ENCODE peak calls at places on chromosomes 11 and 22, in five cellular contexts. V is GM23248, F is SK-N-SH, S is pancreas, B is uterus. Q is an unnamed sample.

GRCh38 chr11:73295259-73295995 is 12.6 kb upstream of the ARHGEF17 start:
- DNase-seq in V (peak), F (peak), S (peak), B (peak), Q (peak)

GRCh38 chr22:35219012-35219411 is 38.3 kb upstream of the HMGXB4 start:
- DNase-seq in V (peak), F (no peak), S (no peak), B (no peak), Q (no peak)

GRCh38 chr11:112159098-112159761 is 4.7 kb downstream of the IL18 start:
- DNase-seq in V (no peak), F (no peak), S (no peak), B (no peak), Q (no peak)

GRCh38 chr22:19576460-19577421 is 52.5 kb upstream of the CLDN5 start:
- DNase-seq in V (peak), F (peak), S (no peak), B (peak), Q (peak)

GRCh38 chr11:70298243-70298915 is 27.9 kb downstream of the PPFIA1 start:
- DNase-seq in V (peak), F (no peak), S (no peak), B (no peak), Q (no peak)

GRCh38 chr22:30922151-30922611 is 46.4 kb downstream of the MORC2 start:
- DNase-seq in V (peak), F (peak), S (peak), B (peak), Q (peak)

GRCh38 chr11:45333506-45333971 is 47.4 kb upstream of the SYT13 start:
- DNase-seq in V (peak), F (peak), S (peak), B (peak), Q (peak)

GRCh38 chr11:11081273-11081672 is 223.4 kb upstream of the ZBED5 start:
- DNase-seq in V (no peak), F (no peak), S (no peak), B (no peak), Q (no peak)

GRCh38 chr11:12673924-12674570 is at the start of gene TEAD1:
- DNase-seq in V (peak), F (peak), S (peak), B (peak), Q (peak)

GRCh38 chr22:29308148-29308790 is 1.8 kb downstream of the GAS2L1 start:
- DNase-seq in V (no peak), F (peak), S (peak), B (no peak), Q (no peak)
- H3K27ac ChIP-seq in V (peak), F (peak), S (no peak), B (peak), Q (peak)

GRCh38 chr11:76067099-76067498 is 139.2 kb downstream of the WNT11 start:
- DNase-seq in V (peak), F (no peak), S (peak), B (no peak), Q (no peak)
- H3K27ac ChIP-seq in V (no peak), F (no peak), S (no peak), B (no peak), Q (no peak)

DNA sequence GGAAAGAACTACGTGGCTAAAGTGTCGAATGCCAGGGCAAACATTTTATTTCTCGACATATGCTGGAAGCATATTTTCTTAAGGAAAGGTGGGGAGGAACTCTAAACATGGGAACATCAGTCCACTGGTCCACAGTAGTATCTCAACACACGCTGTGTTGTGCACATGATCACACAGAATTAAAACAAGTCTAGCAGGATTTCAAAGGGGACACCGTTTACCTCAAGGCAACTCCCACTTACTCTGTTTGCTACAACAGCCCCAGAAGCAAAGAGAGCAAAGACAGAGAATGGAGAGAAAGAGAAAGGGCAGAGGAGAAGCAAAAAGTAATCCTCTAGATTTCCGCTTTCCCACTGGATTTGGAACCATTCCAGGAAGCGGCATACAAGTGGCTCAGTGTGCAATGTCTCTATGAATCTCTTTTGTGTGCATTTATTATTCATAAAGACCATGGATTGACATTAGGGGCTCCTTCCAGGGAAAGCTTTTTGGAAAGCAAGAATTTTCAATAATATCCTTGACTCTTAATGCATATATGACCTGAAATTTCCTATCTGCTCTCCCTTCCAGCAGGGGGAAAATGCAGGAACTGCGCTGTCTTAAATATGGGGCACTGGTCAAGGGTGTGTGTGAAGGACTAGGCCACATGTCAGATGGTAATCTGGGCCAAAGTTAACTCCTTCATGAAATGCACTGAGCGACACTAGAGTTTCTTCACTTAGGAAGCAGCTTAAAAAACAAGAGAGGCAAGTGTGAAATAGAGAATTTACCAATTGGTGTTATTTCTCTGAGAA is 34.8 kb upstream of the CCDC34 start:
- DNase-seq in V (no peak), F (peak), S (no peak), B (no peak), Q (peak)
- H3K27ac ChIP-seq in V (no peak), F (no peak), S (peak), B (no peak), Q (no peak)

DNA sequence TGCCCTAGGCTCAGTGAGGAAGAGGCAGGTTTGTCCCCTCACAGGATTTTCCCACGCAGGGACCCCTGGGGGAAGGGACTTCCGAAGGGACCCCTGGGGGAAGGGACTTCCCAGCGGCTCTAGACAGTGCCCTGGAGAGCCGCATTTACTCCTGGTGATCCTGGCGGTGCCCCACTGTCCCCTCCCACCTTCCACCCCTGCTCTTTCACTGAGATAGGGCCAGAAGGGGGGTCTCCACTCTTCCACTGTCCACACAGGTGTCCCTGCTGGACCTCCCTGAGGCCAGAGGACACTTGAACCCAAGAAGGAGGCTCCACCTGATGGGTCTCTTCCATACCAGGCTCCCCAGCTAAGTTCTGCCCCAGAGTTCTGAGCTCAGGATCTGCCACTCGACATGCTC is 1333.9 kb downstream of the BRD1 start:
- DNase-seq in V (no peak), F (no peak), S (no peak), B (no peak), Q (no peak)
- H3K27ac ChIP-seq in V (no peak), F (no peak), S (no peak), B (no peak), Q (no peak)

GRCh38 chr11:131885371-131885770 is 515.0 kb downstream of the NTM start:
- DNase-seq in V (no peak), F (no peak), S (no peak), B (no peak), Q (no peak)

GRCh38 chr11:131889760-131890620 is 519.6 kb downstream of the NTM start:
- DNase-seq in V (peak), F (no peak), S (no peak), B (no peak), Q (no peak)

GRCh38 chr11:131886201-131886600 is 515.8 kb downstream of the NTM start:
- DNase-seq in V (no peak), F (no peak), S (no peak), B (no peak), Q (no peak)

GRCh38 chr11:131889146-131889577 is 518.7 kb downstream of the NTM start:
- DNase-seq in V (peak), F (peak), S (no peak), B (no peak), Q (no peak)

GRCh38 chr11:131888230-131888826 is 517.9 kb downstream of the NTM start:
- DNase-seq in V (peak), F (no peak), S (no peak), B (no peak), Q (peak)
- H3K27ac ChIP-seq in V (peak), F (peak), S (no peak), B (no peak), Q (peak)

GRCh38 chr11:86061483-86061882 is 7.4 kb downstream of the PICALM start:
- DNase-seq in V (no peak), F (no peak), S (no peak), B (no peak), Q (no peak)

GRCh38 chr11:86060544-86060943 is 8.3 kb downstream of the PICALM start:
- DNase-seq in V (no peak), F (no peak), S (no peak), B (no peak), Q (no peak)

GRCh38 chr11:86063536-86063935 is 5.3 kb downstream of the PICALM start:
- DNase-seq in V (peak), F (no peak), S (no peak), B (no peak), Q (peak)

GRCh38 chr11:86064236-86064803 is 4.6 kb downstream of the PICALM start:
- DNase-seq in V (peak), F (no peak), S (no peak), B (no peak), Q (peak)

GRCh38 chr11:86062719-86063118 is 6.2 kb downstream of the PICALM start:
- DNase-seq in V (peak), F (no peak), S (no peak), B (no peak), Q (peak)
- H3K27ac ChIP-seq in V (peak), F (peak), S (no peak), B (peak), Q (peak)

DNA sequence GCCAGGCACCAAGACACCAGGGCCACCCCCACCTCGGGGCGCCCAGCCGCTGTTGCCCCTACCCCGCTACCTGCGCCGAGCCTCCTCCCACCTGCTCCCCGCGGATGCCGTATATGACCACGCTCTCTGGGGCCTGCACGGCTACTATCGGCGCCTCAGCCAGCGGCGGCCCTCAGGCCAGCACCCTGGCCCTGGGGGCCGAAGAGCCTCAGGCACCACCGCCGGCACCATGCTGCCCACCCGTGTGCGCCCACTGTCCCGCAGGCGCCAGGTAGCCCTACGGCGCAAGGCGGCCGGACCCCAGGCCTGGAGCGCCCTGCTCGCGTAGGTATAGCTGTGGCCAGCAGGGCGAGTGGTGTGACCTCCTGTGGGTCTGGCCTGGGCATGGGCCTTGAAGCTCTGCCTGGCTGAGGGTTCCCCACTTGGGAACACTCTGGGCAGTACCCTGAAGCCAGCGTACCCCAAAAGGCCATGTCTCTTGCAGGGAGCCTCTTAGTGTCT is 14.8 kb upstream of the MDK start:
- DNase-seq in V (no peak), F (no peak), S (no peak), B (no peak), Q (no peak)
- H3K27ac ChIP-seq in V (no peak), F (no peak), S (no peak), B (no peak), Q (no peak)

GRCh38 chr11:110295487-110296225 is 758 bp downstream of the RDX start:
- DNase-seq in V (peak), F (peak), S (peak), B (peak), Q (peak)

GRCh38 chr11:110296226-110297081 is at the start of gene RDX:
- DNase-seq in V (peak), F (peak), S (peak), B (peak), Q (peak)

GRCh38 chr11:110297082-110297725 is 790 bp upstream of the RDX start:
- DNase-seq in V (peak), F (no peak), S (no peak), B (no peak), Q (no peak)

GRCh38 chr11:110295086-110295485 is 1.3 kb downstream of the RDX start:
- DNase-seq in V (no peak), F (no peak), S (no peak), B (no peak), Q (no peak)

DNA sequence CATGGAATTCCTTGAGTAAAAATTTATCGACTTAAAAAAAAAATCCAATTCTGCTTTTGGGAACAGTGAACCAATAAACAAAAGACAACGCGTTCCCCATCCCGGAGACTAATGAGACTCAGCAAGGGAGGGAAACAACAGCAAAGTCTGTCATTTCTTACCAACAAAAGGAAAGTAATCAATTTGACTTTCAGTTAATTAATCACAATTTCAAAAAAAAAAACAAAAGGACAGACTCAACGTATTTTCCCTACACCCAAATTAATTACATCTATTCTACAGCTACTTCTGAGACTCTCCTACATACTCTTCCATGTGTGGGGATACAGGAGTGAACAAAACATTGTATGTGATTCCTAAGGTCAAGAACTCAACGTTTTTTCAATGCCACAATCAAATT is 1.9 kb downstream of the RDX start:
- DNase-seq in V (no peak), F (no peak), S (no peak), B (no peak), Q (peak)
- H3K27ac ChIP-seq in V (peak), F (peak), S (peak), B (peak), Q (peak)

GRCh38 chr11:129974237-129974636 is 28.4 kb downstream of the PRDM10 start:
- DNase-seq in V (peak), F (no peak), S (no peak), B (no peak), Q (no peak)

GRCh38 chr11:129974672-129975071 is 28.0 kb downstream of the PRDM10 start:
- DNase-seq in V (no peak), F (no peak), S (no peak), B (no peak), Q (no peak)

GRCh38 chr11:129973068-129973467 is 29.6 kb downstream of the PRDM10 start:
- DNase-seq in V (no peak), F (no peak), S (no peak), B (no peak), Q (no peak)

GRCh38 chr11:129973809-129974208 is 28.8 kb downstream of the PRDM10 start:
- DNase-seq in V (no peak), F (no peak), S (peak), B (no peak), Q (no peak)

GRCh38 chr11:129972596-129972995 is 30.0 kb downstream of the PRDM10 start:
- DNase-seq in V (no peak), F (no peak), S (no peak), B (no peak), Q (no peak)
- H3K27ac ChIP-seq in V (no peak), F (no peak), S (no peak), B (no peak), Q (no peak)

GRCh38 chr11:115170133-115170815 is 333.9 kb downstream of the CADM1 start:
- DNase-seq in V (peak), F (peak), S (peak), B (no peak), Q (peak)

GRCh38 chr11:115168229-115168671 is 336.0 kb downstream of the CADM1 start:
- DNase-seq in V (peak), F (peak), S (no peak), B (no peak), Q (no peak)

GRCh38 chr11:115168686-115169085 is 335.5 kb downstream of the CADM1 start:
- DNase-seq in V (no peak), F (no peak), S (no peak), B (no peak), Q (no peak)

GRCh38 chr11:115164774-115165173 is 339.4 kb downstream of the CADM1 start:
- DNase-seq in V (peak), F (no peak), S (no peak), B (no peak), Q (no peak)

GRCh38 chr11:115166826-115167225 is 337.4 kb downstream of the CADM1 start:
- DNase-seq in V (peak), F (no peak), S (no peak), B (no peak), Q (no peak)
- H3K27ac ChIP-seq in V (no peak), F (no peak), S (no peak), B (no peak), Q (no peak)

Q was measured in endothelial cell of umbilical vein.